ENCODE peak calls at places on chromosomes 11 and 22, in four cellular contexts. One of them, this sample, is unnamed.

GRCh38 chr22:24059121-24059520 is 48.0 kb downstream of the CABIN1 start:
- DNase-seq in HepG2: no peak
- DNase-seq in SK-N-SH: no peak
- DNase-seq in K562: no peak
- DNase-seq in this sample: no peak

GRCh38 chr11:12540913-12541587 is 133.2 kb upstream of the TEAD1 start:
- DNase-seq in SK-N-SH: no peak
- DNase-seq in HepG2: no peak
- DNase-seq in K562: no peak
- DNase-seq in this sample: no peak

GRCh38 chr22:24244144-24244787 is 616 bp downstream of the GGT5 start:
- DNase-seq in HepG2: no peak
- DNase-seq in SK-N-SH: peak; percentile 84
- DNase-seq in K562: peak; percentile 2
- DNase-seq in this sample: no peak

GRCh38 chr11:72970557-72971118 is 156.4 kb downstream of the ATG16L2 start:
- DNase-seq in SK-N-SH: no peak
- DNase-seq in K562: no peak
- DNase-seq in HepG2: no peak
- DNase-seq in this sample: no peak

GRCh38 chr22:24486501-24486921 is 8.6 kb upstream of the UPB1 start:
- DNase-seq in SK-N-SH: no peak
- DNase-seq in HepG2: peak; percentile 44
- DNase-seq in K562: no peak
- DNase-seq in this sample: no peak

GRCh38 chr11:73361953-73362776 is 14.0 kb upstream of the RELT start:
- DNase-seq in SK-N-SH: peak; percentile 57
- DNase-seq in K562: peak; percentile 99
- DNase-seq in HepG2: no peak
- DNase-seq in this sample: no peak

GRCh38 chr11:69044111-69045013 is 4.4 kb upstream of the TPCN2 start:
- DNase-seq in K562: no peak
- DNase-seq in HepG2: peak; percentile 68
- DNase-seq in SK-N-SH: peak; percentile 77
- DNase-seq in this sample: no peak

GRCh38 chr11:70145025-70145529 is 58.0 kb upstream of the FADD start:
- DNase-seq in HepG2: no peak
- DNase-seq in K562: no peak
- DNase-seq in SK-N-SH: no peak
- DNase-seq in this sample: no peak

GRCh38 chr22:41197808-41198585 is 7.1 kb upstream of the L3MBTL2 start:
- DNase-seq in K562: peak; percentile 29
- DNase-seq in HepG2: no peak
- DNase-seq in SK-N-SH: peak; percentile 48
- DNase-seq in this sample: no peak

GRCh38 chr11:65112551-65113360 is 1.1 kb downstream of the TM7SF2 start:
- DNase-seq in SK-N-SH: peak; percentile 85
- DNase-seq in HepG2: peak; percentile 41
- DNase-seq in K562: peak; percentile 68
- DNase-seq in this sample: no peak

GRCh38 chr11:81772161-81772560 is 961.5 kb downstream of the FAM181B start:
- DNase-seq in SK-N-SH: peak; percentile 20
- DNase-seq in HepG2: no peak
- DNase-seq in K562: no peak
- DNase-seq in this sample: no peak

GRCh38 chr11:18294862-18295261 is 27.1 kb downstream of the HPS5 start:
- DNase-seq in K562: no peak
- DNase-seq in HepG2: no peak
- DNase-seq in SK-N-SH: no peak
- DNase-seq in this sample: no peak

GRCh38 chr11:44609028-44609782 is 43.7 kb downstream of the CD82 start:
- DNase-seq in SK-N-SH: no peak
- DNase-seq in HepG2: no peak
- DNase-seq in K562: no peak
- DNase-seq in this sample: peak; percentile 92

GRCh38 chr11:120181446-120181992 is 29.3 kb upstream of the OAF start:
- DNase-seq in SK-N-SH: no peak
- DNase-seq in K562: no peak
- DNase-seq in HepG2: no peak
- DNase-seq in this sample: no peak

GRCh38 chr22:22749167-22749758 is 104.8 kb downstream of the GGTLC2 start:
- DNase-seq in HepG2: no peak
- DNase-seq in K562: peak; percentile 56
- DNase-seq in SK-N-SH: no peak
- DNase-seq in this sample: no peak

GRCh38 chr22:31870890-31871289 is 73.4 kb upstream of the YWHAH start:
- DNase-seq in K562: no peak
- DNase-seq in SK-N-SH: no peak
- DNase-seq in HepG2: no peak
- DNase-seq in this sample: no peak

GRCh38 chr11:27416568-27417176 is 53.7 kb upstream of the CCDC34 start:
- DNase-seq in HepG2: no peak
- DNase-seq in K562: no peak
- DNase-seq in SK-N-SH: no peak
- DNase-seq in this sample: no peak

GRCh38 chr11:95306816-95307215 is 75.8 kb upstream of the SESN3 start:
- DNase-seq in K562: no peak
- DNase-seq in SK-N-SH: no peak
- DNase-seq in HepG2: no peak
- DNase-seq in this sample: no peak

GRCh38 chr11:100739636-100740035 is 52.5 kb downstream of the ARHGAP42 start:
- DNase-seq in HepG2: peak; percentile 40
- DNase-seq in SK-N-SH: no peak
- DNase-seq in K562: no peak
- DNase-seq in this sample: no peak

GRCh38 chr11:114285599-114285998 is 10.6 kb upstream of the NNMT start:
- DNase-seq in HepG2: no peak
- DNase-seq in SK-N-SH: no peak
- DNase-seq in K562: no peak
- DNase-seq in this sample: no peak

GRCh38 chr11:70270877-70271634 is 566 bp downstream of the PPFIA1 start:
- DNase-seq in HepG2: peak; percentile 37
- DNase-seq in K562: peak; percentile 75
- DNase-seq in SK-N-SH: peak; percentile 85
- DNase-seq in this sample: no peak

GRCh38 chr11:112042961-112043304 is 17.7 kb downstream of the DLAT start:
- DNase-seq in SK-N-SH: no peak
- DNase-seq in K562: no peak
- DNase-seq in HepG2: no peak
- DNase-seq in this sample: no peak

GRCh38 chr22:31126128-31126868 is 3.5 kb downstream of the INPP5J start:
- DNase-seq in K562: no peak
- DNase-seq in HepG2: no peak
- DNase-seq in SK-N-SH: no peak
- DNase-seq in this sample: no peak

GRCh38 chr11:92628401-92629292 is 340.8 kb upstream of the MTNR1B start:
- DNase-seq in SK-N-SH: no peak
- DNase-seq in HepG2: no peak
- DNase-seq in K562: no peak
- DNase-seq in this sample: no peak

GRCh38 chr11:43631732-43632131 is 48.8 kb upstream of the HSD17B12 start:
- DNase-seq in SK-N-SH: no peak
- DNase-seq in HepG2: no peak
- DNase-seq in K562: no peak
- DNase-seq in this sample: no peak

GRCh38 chr11:64285885-64286800 is 495 bp downstream of the GPR137 start:
- DNase-seq in SK-N-SH: peak; percentile 73
- DNase-seq in HepG2: no peak
- DNase-seq in K562: no peak
- DNase-seq in this sample: no peak

GRCh38 chr11:93967258-93967657 is 53.9 kb upstream of the HEPHL1 start:
- DNase-seq in HepG2: no peak
- DNase-seq in K562: no peak
- DNase-seq in SK-N-SH: no peak
- DNase-seq in this sample: no peak

GRCh38 chr11:95884364-95884763 is 39.5 kb downstream of the MTMR2 start:
- DNase-seq in HepG2: no peak
- DNase-seq in SK-N-SH: no peak
- DNase-seq in K562: no peak
- DNase-seq in this sample: no peak

GRCh38 chr11:96614846-96615245 is 225.0 kb downstream of the JRKL start:
- DNase-seq in HepG2: no peak
- DNase-seq in SK-N-SH: no peak
- DNase-seq in K562: no peak
- DNase-seq in this sample: no peak

GRCh38 chr11:127052420-127052819 is 51.9 kb upstream of the KIRREL3 start:
- DNase-seq in HepG2: no peak
- DNase-seq in K562: no peak
- DNase-seq in SK-N-SH: no peak
- DNase-seq in this sample: no peak

GRCh38 chr22:30390974-30391691 is 3.9 kb upstream of the RNF215 start:
- DNase-seq in K562: peak; percentile 55
- DNase-seq in HepG2: peak; percentile 85
- DNase-seq in SK-N-SH: peak; percentile 80
- DNase-seq in this sample: peak; percentile 51

GRCh38 chr11:4826425-4826824 is 5.3 kb downstream of the OR51F2 start:
- DNase-seq in HepG2: no peak
- DNase-seq in SK-N-SH: no peak
- DNase-seq in K562: no peak
- DNase-seq in this sample: no peak

GRCh38 chr11:132803436-132803835 is 728.9 kb downstream of the OPCML start:
- DNase-seq in HepG2: no peak
- DNase-seq in SK-N-SH: no peak
- DNase-seq in K562: no peak
- DNase-seq in this sample: no peak

GRCh38 chr11:108672113-108672512 is 7.2 kb downstream of the DDX10 start:
- DNase-seq in HepG2: no peak
- DNase-seq in K562: no peak
- DNase-seq in SK-N-SH: no peak
- DNase-seq in this sample: no peak

GRCh38 chr22:49004484-49005399 is 822.9 kb downstream of the BRD1 start:
- DNase-seq in K562: no peak
- DNase-seq in HepG2: no peak
- DNase-seq in SK-N-SH: no peak
- DNase-seq in this sample: no peak

GRCh38 chr11:82995754-82996398 is 75.8 kb downstream of the RAB30 start:
- DNase-seq in K562: no peak
- DNase-seq in SK-N-SH: no peak
- DNase-seq in HepG2: no peak
- DNase-seq in this sample: no peak

GRCh38 chr22:44537016-44537936 is 39.2 kb upstream of the RTL6 start:
- DNase-seq in SK-N-SH: peak; percentile 57
- DNase-seq in K562: no peak
- DNase-seq in HepG2: no peak
- DNase-seq in this sample: no peak

GRCh38 chr22:47173535-47174021 is 411.1 kb downstream of the TBC1D22A start:
- DNase-seq in SK-N-SH: no peak
- DNase-seq in K562: no peak
- DNase-seq in HepG2: no peak
- DNase-seq in this sample: no peak
- TF ChIP-seq NFIC in SK-N-SH: no peak
- TF ChIP-seq NFIC in K562: no peak
- TF ChIP-seq NFIC in HepG2: no peak
- TF ChIP-seq NFIC in this sample: no peak

GRCh38 chr22:42509548-42509947 is 10.0 kb downstream of the RRP7A start:
- DNase-seq in HepG2: no peak
- DNase-seq in K562: no peak
- DNase-seq in SK-N-SH: no peak
- DNase-seq in this sample: no peak
- TF ChIP-seq RFX5 in HepG2: no peak
- TF ChIP-seq RFX5 in K562: no peak
- TF ChIP-seq RFX5 in SK-N-SH: no peak
- TF ChIP-seq RFX5 in this sample: no peak

GRCh38 chr11:1226981-1227550 is 4.2 kb downstream of the MUC5B start:
- DNase-seq in K562: peak; percentile 60
- DNase-seq in HepG2: no peak
- DNase-seq in SK-N-SH: peak; percentile 77
- DNase-seq in this sample: no peak

GRCh38 chr11:1227551-1228182 is 4.8 kb downstream of the MUC5B start:
- DNase-seq in HepG2: no peak
- DNase-seq in K562: no peak
- DNase-seq in SK-N-SH: peak; percentile 33
- DNase-seq in this sample: no peak

GRCh38 chr11:1229471-1230120 is 6.7 kb downstream of the MUC5B start:
- DNase-seq in SK-N-SH: peak; percentile 36
- DNase-seq in HepG2: no peak
- DNase-seq in K562: no peak
- DNase-seq in this sample: no peak

GRCh38 chr11:1228921-1229451 is 6.1 kb downstream of the MUC5B start:
- DNase-seq in SK-N-SH: peak; percentile 40
- DNase-seq in K562: no peak
- DNase-seq in HepG2: no peak
- DNase-seq in this sample: no peak

DNA sequence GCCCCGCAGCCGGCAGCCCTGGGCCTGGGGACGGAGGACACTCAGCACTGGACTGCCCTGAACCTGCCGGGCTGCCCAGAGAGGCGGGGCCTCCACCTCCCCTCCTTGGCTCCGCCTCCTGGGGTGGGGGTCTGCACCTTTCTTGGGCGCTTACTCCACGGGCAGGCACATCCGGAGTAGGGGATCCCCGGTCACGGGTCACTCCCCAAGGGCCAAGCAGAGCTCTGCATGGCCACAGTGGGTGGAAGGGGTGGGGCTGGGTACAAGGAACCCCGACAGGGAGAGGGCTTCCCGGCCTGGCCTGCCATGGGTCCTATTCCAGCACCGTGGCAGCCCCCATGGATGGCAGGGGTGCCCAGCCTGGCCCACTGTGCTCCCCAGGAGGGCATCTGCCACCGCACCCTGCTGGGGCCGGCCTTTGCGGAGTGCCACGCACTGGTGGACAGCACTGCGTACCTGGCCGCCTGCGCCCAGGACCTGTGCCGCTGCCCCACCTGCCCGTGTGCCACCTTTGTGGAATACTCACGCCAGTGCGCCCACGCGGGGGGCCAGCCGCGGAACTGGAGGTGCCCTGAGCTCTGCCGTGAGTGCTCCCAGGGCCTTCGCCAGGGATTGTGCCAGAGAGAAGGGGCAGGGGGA is 5.4 kb downstream of the MUC5B start:
- DNase-seq in HepG2: no peak
- DNase-seq in K562: no peak
- DNase-seq in SK-N-SH: peak; percentile 39
- DNase-seq in this sample: no peak
- TF ChIP-seq NFIC in HepG2: no peak
- TF ChIP-seq NFIC in K562: no peak
- TF ChIP-seq NFIC in SK-N-SH: no peak
- TF ChIP-seq NFIC in this sample: no peak

DNA sequence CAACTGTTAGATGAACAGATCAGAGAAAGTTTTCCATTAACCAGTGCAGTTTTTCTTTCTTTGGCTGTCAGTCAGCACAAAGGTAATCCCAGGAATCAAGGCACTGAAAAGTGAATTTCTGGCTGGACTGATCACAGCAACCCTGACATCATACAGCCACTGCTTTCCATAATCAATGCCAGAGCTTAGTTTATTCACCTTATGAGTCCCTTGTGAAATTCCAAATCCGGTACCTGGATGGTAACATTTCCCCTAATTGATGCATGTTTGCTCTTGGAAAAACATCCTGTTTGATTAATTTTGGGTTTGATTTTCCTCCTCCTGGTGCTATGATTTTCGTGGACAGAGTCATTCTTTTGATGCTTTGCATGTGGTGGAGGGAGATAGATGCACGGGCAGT is 319.8 kb downstream of the INSC start:
- DNase-seq in HepG2: no peak
- DNase-seq in SK-N-SH: no peak
- DNase-seq in K562: no peak
- DNase-seq in this sample: no peak
- TF ChIP-seq RFX5 in HepG2: no peak
- TF ChIP-seq RFX5 in SK-N-SH: no peak
- TF ChIP-seq RFX5 in K562: no peak
- TF ChIP-seq RFX5 in this sample: no peak